ENCODE peak calls at places on chromosome 18, in four cellular contexts. T is cardiac fibroblast, E is PC-3, L is endothelial cell. A is an unnamed sample.

GRCh38 chr18:46134920-46135675 is 30.9 kb downstream of the HAUS1 start:
- DNase-seq in T (no peak), E (no peak), L (no peak), A (no peak)

GRCh38 chr18:38368886-38369285 is 803.3 kb upstream of the CELF4 start:
- DNase-seq in T (no peak), E (peak), L (no peak), A (no peak)

GRCh38 chr18:57974585-57974984 is 69.4 kb upstream of the NEDD4L start:
- DNase-seq in T (no peak), E (no peak), L (no peak), A (no peak)

GRCh38 chr18:74476154-74476553 is 19.0 kb upstream of the DIPK1C start:
- DNase-seq in T (peak), E (peak), L (peak), A (no peak)

GRCh38 chr18:59718108-59719057 is 21.2 kb upstream of the CCBE1 start:
- DNase-seq in T (peak), E (peak), L (no peak), A (no peak)

GRCh38 chr18:29164993-29165599 is 988.2 kb upstream of the CDH2 start:
- DNase-seq in T (peak), E (peak), L (no peak), A (no peak)

GRCh38 chr18:53004798-53005197 is 664.8 kb downstream of the DCC start:
- DNase-seq in T (no peak), E (peak), L (no peak), A (no peak)

GRCh38 chr18:71371951-71372605 is 1083.2 kb downstream of the SOCS6 start:
- DNase-seq in T (no peak), E (no peak), L (no peak), A (no peak)

GRCh38 chr18:59139291-59139614 is 431 bp upstream of the SEC11C start:
- DNase-seq in T (peak), E (peak), L (peak), A (peak)

GRCh38 chr18:36411745-36412168 is 114.2 kb downstream of the FHOD3 start:
- DNase-seq in T (peak), E (peak), L (peak), A (no peak)

GRCh38 chr18:78611201-78611800 is 368.3 kb upstream of the SALL3 start:
- DNase-seq in T (no peak), E (no peak), L (no peak), A (no peak)

GRCh38 chr18:13570216-13570615 is 156.1 kb downstream of the FAM210A start:
- DNase-seq in T (no peak), E (no peak), L (no peak), A (no peak)
- TF ChIP-seq CTCF in T (no peak), E (no peak), L (no peak), A (no peak)

DNA sequence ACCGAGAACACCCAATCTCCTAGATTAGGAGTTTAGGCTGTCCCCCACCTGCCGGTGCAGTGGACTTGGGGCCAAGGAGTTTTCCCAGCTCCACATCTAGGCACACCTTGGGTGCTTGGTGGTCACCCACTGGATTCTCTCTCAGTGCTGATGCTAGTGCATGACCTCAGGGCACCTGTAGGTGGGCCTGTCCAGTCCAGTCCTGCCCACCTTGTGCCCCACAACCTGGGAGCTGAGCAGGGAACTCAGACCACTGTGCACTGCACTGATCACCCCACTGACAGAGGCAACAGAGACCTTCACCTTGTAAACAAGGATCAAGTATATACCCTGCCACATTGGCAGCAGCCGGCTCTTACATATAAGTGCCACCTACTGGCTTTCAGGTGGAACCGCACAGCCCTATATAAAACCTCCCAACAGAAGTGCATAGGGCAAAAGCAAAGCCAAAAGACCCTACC is 12.7 kb upstream of the CDH19 start:
- DNase-seq in T (peak), E (peak), L (no peak), A (no peak)
- TF ChIP-seq CTCF in T (peak), E (peak), L (peak), A (peak)

DNA sequence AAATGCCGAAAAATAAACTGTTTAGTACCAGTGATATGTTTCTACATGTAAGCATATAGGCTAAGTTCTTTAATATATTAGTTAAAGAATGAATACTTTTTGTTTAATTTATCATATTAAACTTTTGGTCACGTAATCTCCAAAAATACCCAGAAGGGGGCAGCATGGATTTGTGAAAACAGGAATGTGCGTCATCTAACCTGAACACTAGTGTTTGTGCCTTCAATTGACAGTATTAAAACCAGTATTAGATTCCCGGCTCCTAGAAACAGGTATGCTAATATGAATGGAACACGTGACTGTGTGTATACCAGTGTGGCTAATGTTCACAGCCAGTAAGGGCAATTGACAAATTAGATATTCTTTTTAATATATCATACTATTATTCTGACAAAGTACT is 51.8 kb downstream of the WDR7 start:
- DNase-seq in T (peak), E (peak), L (peak), A (peak)
- TF ChIP-seq CTCF in T (peak), E (peak), L (peak), A (peak)

GRCh38 chr18:8673276-8674209 is 31.8 kb upstream of the MTCL1 start:
- DNase-seq in T (no peak), E (peak), L (no peak), A (peak)

GRCh38 chr18:8669571-8669970 is 35.8 kb upstream of the MTCL1 start:
- DNase-seq in T (no peak), E (peak), L (no peak), A (no peak)

GRCh38 chr18:8675057-8675456 is 30.3 kb upstream of the MTCL1 start:
- DNase-seq in T (no peak), E (no peak), L (no peak), A (no peak)
- TF ChIP-seq CTCF in T (no peak), E (no peak), L (no peak), A (no peak)

GRCh38 chr18:62458346-62458745 is 64.5 kb upstream of the ZCCHC2 start:
- DNase-seq in T (no peak), E (peak), L (no peak), A (peak)
- TF ChIP-seq CTCF in T (no peak), E (peak), L (no peak), A (no peak)

DNA sequence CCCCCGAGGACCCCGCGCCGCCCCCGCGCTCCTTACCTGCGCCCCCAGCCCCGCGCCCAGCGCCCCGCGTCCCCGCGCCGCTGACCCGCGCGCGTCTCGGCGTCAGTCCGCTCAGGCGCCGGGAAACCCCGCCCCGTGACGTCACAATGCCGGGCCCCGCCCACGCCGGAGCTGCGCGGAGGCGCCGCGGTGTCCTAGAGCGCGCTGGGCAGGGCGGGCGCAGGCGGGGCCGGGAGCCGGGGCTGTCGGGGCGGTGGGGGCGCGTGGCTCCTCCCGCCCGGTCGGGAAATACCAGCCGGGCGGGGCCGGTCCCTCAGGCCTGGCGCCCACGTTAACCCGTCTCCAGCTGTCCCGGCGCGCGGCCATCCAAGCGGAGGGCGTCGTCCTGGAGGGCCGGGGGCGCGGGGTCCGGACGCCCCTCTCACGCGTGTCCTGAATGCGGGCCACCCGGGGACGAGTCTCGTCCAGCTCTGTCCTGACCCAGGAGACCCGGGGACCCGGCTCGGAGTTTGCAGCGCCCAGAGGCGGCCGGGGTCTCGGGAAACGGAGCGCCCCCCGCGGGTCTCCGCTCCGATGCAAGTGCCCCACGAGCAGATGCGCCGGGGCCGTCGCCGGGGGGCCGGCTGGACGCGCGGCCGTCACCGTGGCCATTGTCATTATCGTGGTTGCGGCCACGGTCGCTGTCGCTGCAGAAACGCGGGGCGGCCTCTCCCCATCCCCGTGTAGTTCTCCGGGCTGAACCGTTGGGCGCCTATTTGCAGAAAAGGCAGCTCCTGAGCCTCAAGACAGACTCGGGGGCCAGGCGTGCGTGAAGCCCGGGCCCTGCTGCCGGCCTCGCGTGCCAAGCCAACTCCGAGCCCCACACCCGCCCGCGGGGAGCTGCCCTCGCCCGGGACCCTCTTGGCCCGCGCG is at the start of gene SLC66A2:
- DNase-seq in T (peak), E (peak), L (peak), A (peak)
- TF ChIP-seq CTCF in T (no peak), E (peak), L (no peak), A (no peak)

GRCh38 chr18:69854455-69854854 is 93.2 kb downstream of the CD226 start:
- DNase-seq in T (no peak), E (no peak), L (no peak), A (no peak)
- TF ChIP-seq CTCF in T (no peak), E (no peak), L (no peak), A (no peak)

GRCh38 chr18:31598021-31598805 is 6.5 kb downstream of the TTR start:
- DNase-seq in T (no peak), E (no peak), L (no peak), A (no peak)

GRCh38 chr18:31592520-31593157 is 962 bp downstream of the TTR start:
- DNase-seq in T (no peak), E (no peak), L (no peak), A (no peak)

GRCh38 chr18:31591628-31592027 is at the start of gene TTR:
- DNase-seq in T (no peak), E (no peak), L (no peak), A (no peak)

GRCh38 chr18:31591113-31591512 is 564 bp upstream of the TTR start:
- DNase-seq in T (no peak), E (no peak), L (no peak), A (no peak)

GRCh38 chr18:31596081-31596872 is 4.6 kb downstream of the TTR start:
- DNase-seq in T (no peak), E (no peak), L (no peak), A (no peak)
- TF ChIP-seq CTCF in T (no peak), E (no peak), L (no peak), A (no peak)